ENCODE peak calls at places on chromosomes 16 and 17, in seven cellular contexts. G is HT1080; V is stimulated activated effector memory CD8-positive, alpha-beta T cell treated with anti-CD3 and anti-CD28 coated beads, Interleukin-12 subunit alpha, Interleukin-12 subunit beta, amount 100 ng/mL, for 72 hours; W is AG10803; M is glomerular endothelial cell; Z is DMS79 treated with DMSO at 0.1 percent for 48 hours; X is T47D. R is an unnamed sample.

GRCh38 chr16:3157229-3158013 is 22.6 kb downstream of the ZNF213 start:
- DNase-seq in W (peak), G (peak), X (peak), V (no peak), Z (peak), M (peak), R (peak)

GRCh38 chr17:42171831-42172230 is 9.1 kb downstream of the KCNH4 start:
- DNase-seq in G (no peak), X (peak), V (no peak), M (no peak), Z (no peak), W (no peak), R (no peak)

GRCh38 chr16:19707699-19708497 is 10.1 kb downstream of the KNOP1 start:
- DNase-seq in G (no peak), Z (no peak), W (no peak), X (no peak), V (no peak), M (no peak), R (no peak)

GRCh38 chr16:4617880-4618279 is 3.2 kb upstream of the UBALD1 start:
- DNase-seq in V (no peak), M (no peak), Z (no peak), G (no peak), X (no peak), W (no peak), R (no peak)

GRCh38 chr16:53901396-53901795 is 197.4 kb downstream of the FTO start:
- DNase-seq in V (no peak), W (no peak), X (no peak), Z (peak), G (no peak), M (no peak), R (no peak)

GRCh38 chr17:63474174-63474913 is 2.5 kb upstream of the ACE start:
- DNase-seq in W (no peak), Z (no peak), M (peak), V (no peak), G (peak), X (peak), R (no peak)

GRCh38 chr17:6427284-6427781 is 7.6 kb downstream of the AIPL1 start:
- DNase-seq in V (no peak), X (peak), M (no peak), G (peak), Z (no peak), W (peak), R (no peak)

GRCh38 chr16:50839920-50840729 is 98.2 kb downstream of the CYLD start:
- DNase-seq in X (no peak), Z (no peak), G (no peak), V (no peak), W (no peak), M (no peak), R (no peak)

GRCh38 chr17:27873746-27874145 is 19.4 kb downstream of the LYRM9 start:
- DNase-seq in W (peak), V (no peak), X (peak), G (no peak), M (no peak), Z (no peak), R (no peak)